ENCODE peak calls at places on chromosomes 5 and 9, in four cellular contexts. One of them, this sample, is unnamed.

GRCh38 chr5:444226-444625 is 1.2 kb downstream of the EXOC3 start:
- DNase-seq in colonic mucosa: no peak
- DNase-seq in aorta: peak; percentile 4
- DNase-seq in HT1080: no peak
- DNase-seq in this sample: no peak

GRCh38 chr5:79689541-79690466 is at the start of gene CMYA5:
- DNase-seq in colonic mucosa: peak; percentile 20
- DNase-seq in aorta: no peak
- DNase-seq in HT1080: no peak
- DNase-seq in this sample: no peak

GRCh38 chr5:122105909-122106308 is 23.4 kb upstream of the ZNF474 start:
- DNase-seq in colonic mucosa: no peak
- DNase-seq in aorta: no peak
- DNase-seq in HT1080: no peak
- DNase-seq in this sample: no peak

GRCh38 chr9:32454280-32454679 is 69.8 kb downstream of the ACO1 start:
- DNase-seq in colonic mucosa: no peak
- DNase-seq in aorta: no peak
- DNase-seq in HT1080: no peak
- DNase-seq in this sample: no peak

GRCh38 chr9:106872641-106873040 is 9.7 kb downstream of the ZNF462 start:
- DNase-seq in colonic mucosa: no peak
- DNase-seq in aorta: no peak
- DNase-seq in HT1080: no peak
- DNase-seq in this sample: no peak

GRCh38 chr5:167967494-167968180 is 323.8 kb upstream of the WWC1 start:
- DNase-seq in colonic mucosa: no peak
- DNase-seq in aorta: no peak
- DNase-seq in HT1080: no peak
- DNase-seq in this sample: no peak

GRCh38 chr5:178460598-178461425 is 129.4 kb downstream of the COL23A1 start:
- DNase-seq in colonic mucosa: peak; percentile 77
- DNase-seq in aorta: peak; percentile 91
- DNase-seq in HT1080: peak; percentile 41
- DNase-seq in this sample: peak; percentile 8

GRCh38 chr5:110209401-110209800 is 517.1 kb downstream of the TMEM232 start:
- DNase-seq in colonic mucosa: no peak
- DNase-seq in aorta: no peak
- DNase-seq in HT1080: no peak
- DNase-seq in this sample: no peak

GRCh38 chr5:35785601-35786085 is 71.0 kb upstream of the IL7R start:
- DNase-seq in colonic mucosa: no peak
- DNase-seq in aorta: no peak
- DNase-seq in HT1080: no peak
- DNase-seq in this sample: no peak